ENCODE peak calls at places on chromosomes 5 and 9, in ten cellular contexts. One of them, this sample, is unnamed.

GRCh38 chr5:173802670-173803165 is 85.4 kb upstream of the CPEB4 start:
- DNase-seq in GM12865: no peak
- DNase-seq in astrocyte: no peak
- DNase-seq in kidney epithelial cell: no peak
- DNase-seq in gastrocnemius medialis: peak; percentile 81
- DNase-seq in cardiac fibroblast: peak; percentile 76
- DNase-seq in AG09309: no peak
- DNase-seq in GM23338: no peak
- DNase-seq in GM12878: no peak
- DNase-seq in brain microvascular endothelial cell: no peak
- DNase-seq in this sample: no peak

GRCh38 chr9:106052735-106053134 is 358.4 kb downstream of the TMEM38B start:
- DNase-seq in kidney epithelial cell: no peak
- DNase-seq in GM12865: no peak
- DNase-seq in AG09309: no peak
- DNase-seq in gastrocnemius medialis: no peak
- DNase-seq in brain microvascular endothelial cell: no peak
- DNase-seq in GM23338: no peak
- DNase-seq in GM12878: no peak
- DNase-seq in cardiac fibroblast: no peak
- DNase-seq in astrocyte: no peak
- DNase-seq in this sample: no peak

GRCh38 chr5:135215617-135215995 is 181.6 kb upstream of the PITX1 start:
- DNase-seq in GM23338: no peak
- DNase-seq in GM12865: no peak
- DNase-seq in cardiac fibroblast: no peak
- DNase-seq in brain microvascular endothelial cell: no peak
- DNase-seq in kidney epithelial cell: no peak
- DNase-seq in GM12878: no peak
- DNase-seq in astrocyte: no peak
- DNase-seq in AG09309: no peak
- DNase-seq in gastrocnemius medialis: no peak
- DNase-seq in this sample: no peak

GRCh38 chr9:37253377-37253937 is 133.1 kb downstream of the ZCCHC7 start:
- DNase-seq in GM23338: no peak
- DNase-seq in AG09309: no peak
- DNase-seq in GM12865: no peak
- DNase-seq in gastrocnemius medialis: no peak
- DNase-seq in astrocyte: no peak
- DNase-seq in GM12878: no peak
- DNase-seq in kidney epithelial cell: no peak
- DNase-seq in cardiac fibroblast: no peak
- DNase-seq in brain microvascular endothelial cell: no peak
- DNase-seq in this sample: no peak

GRCh38 chr9:95508968-95509850 is 7.6 kb downstream of the PTCH1 start:
- DNase-seq in AG09309: peak; percentile 58
- DNase-seq in cardiac fibroblast: peak; percentile 88
- DNase-seq in gastrocnemius medialis: peak; percentile 82
- DNase-seq in astrocyte: peak; percentile 87
- DNase-seq in GM23338: peak; percentile 98
- DNase-seq in GM12865: peak; percentile 83
- DNase-seq in brain microvascular endothelial cell: peak; percentile 89
- DNase-seq in kidney epithelial cell: peak; percentile 77
- DNase-seq in GM12878: peak; percentile 56
- DNase-seq in this sample: peak; percentile 84

GRCh38 chr5:166909040-166909439 is 1382.4 kb upstream of the WWC1 start:
- DNase-seq in GM23338: no peak
- DNase-seq in brain microvascular endothelial cell: no peak
- DNase-seq in astrocyte: peak; percentile 92
- DNase-seq in GM12865: no peak
- DNase-seq in kidney epithelial cell: peak; percentile 76
- DNase-seq in cardiac fibroblast: peak; percentile 14
- DNase-seq in AG09309: no peak
- DNase-seq in GM12878: no peak
- DNase-seq in gastrocnemius medialis: no peak
- DNase-seq in this sample: no peak

GRCh38 chr5:172090976-172091547 is 84.6 kb upstream of the FBXW11 start:
- DNase-seq in GM23338: no peak
- DNase-seq in cardiac fibroblast: no peak
- DNase-seq in brain microvascular endothelial cell: no peak
- DNase-seq in astrocyte: no peak
- DNase-seq in GM12865: no peak
- DNase-seq in AG09309: no peak
- DNase-seq in gastrocnemius medialis: no peak
- DNase-seq in kidney epithelial cell: no peak
- DNase-seq in GM12878: no peak
- DNase-seq in this sample: no peak

GRCh38 chr5:56282951-56283350 is 49.8 kb upstream of the ANKRD55 start:
- DNase-seq in gastrocnemius medialis: no peak
- DNase-seq in GM12878: no peak
- DNase-seq in AG09309: no peak
- DNase-seq in astrocyte: no peak
- DNase-seq in cardiac fibroblast: no peak
- DNase-seq in GM12865: no peak
- DNase-seq in brain microvascular endothelial cell: no peak
- DNase-seq in kidney epithelial cell: no peak
- DNase-seq in GM23338: no peak
- DNase-seq in this sample: no peak

GRCh38 chr5:54547711-54548250 is 30.2 kb downstream of the SNX18 start:
- DNase-seq in GM23338: no peak
- DNase-seq in gastrocnemius medialis: peak; percentile 81
- DNase-seq in cardiac fibroblast: peak; percentile 74
- DNase-seq in GM12878: no peak
- DNase-seq in AG09309: peak; percentile 46
- DNase-seq in astrocyte: peak; percentile 37
- DNase-seq in GM12865: no peak
- DNase-seq in kidney epithelial cell: no peak
- DNase-seq in brain microvascular endothelial cell: peak; percentile 72
- DNase-seq in this sample: no peak

GRCh38 chr5:112717506-112718082 is 20.1 kb upstream of the APC start:
- DNase-seq in gastrocnemius medialis: no peak
- DNase-seq in astrocyte: peak; percentile 32
- DNase-seq in GM23338: no peak
- DNase-seq in GM12865: no peak
- DNase-seq in brain microvascular endothelial cell: no peak
- DNase-seq in GM12878: no peak
- DNase-seq in AG09309: no peak
- DNase-seq in cardiac fibroblast: no peak
- DNase-seq in kidney epithelial cell: no peak
- DNase-seq in this sample: no peak

GRCh38 chr5:112720576-112720975 is 17.1 kb upstream of the APC start:
- DNase-seq in gastrocnemius medialis: no peak
- DNase-seq in AG09309: no peak
- DNase-seq in brain microvascular endothelial cell: no peak
- DNase-seq in GM12878: no peak
- DNase-seq in GM23338: no peak
- DNase-seq in astrocyte: no peak
- DNase-seq in cardiac fibroblast: no peak
- DNase-seq in kidney epithelial cell: no peak
- DNase-seq in GM12865: no peak
- DNase-seq in this sample: no peak

GRCh38 chr5:112718344-112718743 is 19.3 kb upstream of the APC start:
- DNase-seq in AG09309: no peak
- DNase-seq in astrocyte: no peak
- DNase-seq in GM12865: no peak
- DNase-seq in brain microvascular endothelial cell: no peak
- DNase-seq in kidney epithelial cell: no peak
- DNase-seq in GM12878: no peak
- DNase-seq in gastrocnemius medialis: no peak
- DNase-seq in cardiac fibroblast: no peak
- DNase-seq in GM23338: peak; percentile 28
- DNase-seq in this sample: no peak
- H3K4me3 ChIP-seq in AG09309: no peak overlapping the region
- H3K4me3 ChIP-seq in astrocyte: no peak overlapping the region
- H3K4me3 ChIP-seq in GM12865: no peak overlapping the region
- H3K4me3 ChIP-seq in brain microvascular endothelial cell: no peak overlapping the region
- H3K4me3 ChIP-seq in kidney epithelial cell: no peak overlapping the region
- H3K4me3 ChIP-seq in GM12878: no peak overlapping the region
- H3K4me3 ChIP-seq in gastrocnemius medialis: no peak overlapping the region
- H3K4me3 ChIP-seq in cardiac fibroblast: no peak overlapping the region
- H3K4me3 ChIP-seq in GM23338: no peak overlapping the region
- H3K4me3 ChIP-seq in this sample: no peak overlapping the region

DNA sequence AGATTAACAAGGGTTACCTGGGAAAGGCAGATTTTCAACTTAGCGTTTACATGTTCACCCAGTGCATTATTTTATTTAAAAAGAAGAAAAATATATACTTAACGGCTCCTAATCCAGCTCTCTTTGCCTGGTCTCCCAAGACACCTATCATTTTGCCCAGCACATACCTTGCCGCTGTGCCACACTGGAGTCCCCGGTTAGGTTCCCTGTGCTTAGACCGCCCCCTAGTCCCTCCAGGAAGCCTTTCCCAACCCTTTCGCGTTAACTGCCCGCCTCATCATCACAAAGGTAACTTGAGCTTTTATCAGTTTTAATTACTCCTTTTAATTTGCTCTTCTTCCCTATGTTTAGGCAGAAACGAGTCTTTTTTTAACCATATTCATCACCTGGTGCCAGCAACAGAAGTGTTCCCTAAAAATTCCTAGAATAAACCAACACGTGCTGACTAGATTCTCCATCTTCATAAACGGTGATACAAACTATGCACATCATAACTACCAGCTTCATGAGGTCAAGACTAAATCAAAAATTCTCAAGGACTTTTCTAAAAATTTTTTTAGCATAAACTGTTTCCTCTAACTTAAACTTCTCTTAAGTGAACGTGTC is 19.7 kb downstream of the DNAJA1 start:
- DNase-seq in GM12865: no peak
- DNase-seq in kidney epithelial cell: no peak
- DNase-seq in gastrocnemius medialis: no peak
- DNase-seq in brain microvascular endothelial cell: no peak
- DNase-seq in cardiac fibroblast: peak; percentile 33
- DNase-seq in astrocyte: peak; percentile 7
- DNase-seq in AG09309: no peak
- DNase-seq in GM12878: no peak
- DNase-seq in GM23338: peak; percentile 81
- DNase-seq in this sample: no peak
- TF ChIP-seq CTCF in GM12865: no peak
- TF ChIP-seq CTCF in kidney epithelial cell: peak; percentile 57
- TF ChIP-seq CTCF in gastrocnemius medialis: no peak
- TF ChIP-seq CTCF in brain microvascular endothelial cell: peak; percentile 53
- TF ChIP-seq CTCF in cardiac fibroblast: peak; percentile 1
- TF ChIP-seq CTCF in astrocyte: peak; percentile 14
- TF ChIP-seq CTCF in AG09309: no peak
- TF ChIP-seq CTCF in GM12878: no peak
- TF ChIP-seq CTCF in GM23338: peak; percentile 75
- TF ChIP-seq CTCF in this sample: peak; percentile 29

DNA sequence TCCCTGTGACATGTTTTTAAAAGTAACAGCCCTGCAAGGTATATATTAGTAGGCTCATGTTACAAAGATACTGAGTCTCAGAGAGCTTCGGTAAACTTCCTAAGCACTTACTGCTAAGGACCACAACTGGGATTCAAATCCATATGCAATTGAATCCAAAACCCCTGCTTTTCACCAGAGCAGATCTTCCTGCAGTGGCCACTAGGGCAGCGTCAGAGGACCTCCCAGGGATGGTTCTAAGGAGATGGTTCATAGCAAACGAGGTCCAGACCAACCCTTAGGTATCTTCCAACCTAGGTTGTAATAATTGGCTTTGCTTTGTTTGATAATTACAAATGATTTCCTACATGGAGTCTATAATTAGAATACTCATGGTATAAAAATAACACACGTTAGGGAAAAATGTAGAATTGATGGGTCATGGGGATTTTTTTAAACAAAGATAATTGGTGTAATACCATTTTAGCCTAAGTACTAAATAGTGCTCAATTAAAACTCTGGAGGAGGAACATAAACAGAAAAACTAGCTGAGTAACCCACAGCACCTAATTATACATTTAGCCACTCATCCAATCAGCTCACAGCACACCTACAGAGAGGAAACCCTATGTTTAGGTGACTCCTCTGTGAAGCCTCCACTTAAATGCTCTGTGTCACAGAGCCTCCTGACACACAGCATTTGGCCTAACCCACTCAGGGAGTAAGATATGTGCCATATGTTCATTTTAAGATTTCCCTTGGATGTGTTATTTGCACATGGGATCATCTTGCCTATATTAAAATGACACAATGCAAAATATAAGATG is 10.0 kb upstream of the CAST start:
- DNase-seq in brain microvascular endothelial cell: no peak
- DNase-seq in gastrocnemius medialis: no peak
- DNase-seq in AG09309: no peak
- DNase-seq in GM12878: no peak
- DNase-seq in cardiac fibroblast: peak; percentile 21
- DNase-seq in kidney epithelial cell: no peak
- DNase-seq in astrocyte: no peak
- DNase-seq in GM23338: peak; percentile 73
- DNase-seq in GM12865: no peak
- DNase-seq in this sample: no peak
- H3K4me3 ChIP-seq in brain microvascular endothelial cell: no peak overlapping the region
- H3K4me3 ChIP-seq in gastrocnemius medialis: no peak overlapping the region
- H3K4me3 ChIP-seq in AG09309: no peak overlapping the region
- H3K4me3 ChIP-seq in GM12878: no peak overlapping the region
- H3K4me3 ChIP-seq in cardiac fibroblast: no peak overlapping the region
- H3K4me3 ChIP-seq in kidney epithelial cell: no peak overlapping the region
- H3K4me3 ChIP-seq in astrocyte: no peak overlapping the region
- H3K4me3 ChIP-seq in GM23338: no peak overlapping the region
- H3K4me3 ChIP-seq in GM12865: no peak overlapping the region
- H3K4me3 ChIP-seq in this sample: no peak overlapping the region

DNA sequence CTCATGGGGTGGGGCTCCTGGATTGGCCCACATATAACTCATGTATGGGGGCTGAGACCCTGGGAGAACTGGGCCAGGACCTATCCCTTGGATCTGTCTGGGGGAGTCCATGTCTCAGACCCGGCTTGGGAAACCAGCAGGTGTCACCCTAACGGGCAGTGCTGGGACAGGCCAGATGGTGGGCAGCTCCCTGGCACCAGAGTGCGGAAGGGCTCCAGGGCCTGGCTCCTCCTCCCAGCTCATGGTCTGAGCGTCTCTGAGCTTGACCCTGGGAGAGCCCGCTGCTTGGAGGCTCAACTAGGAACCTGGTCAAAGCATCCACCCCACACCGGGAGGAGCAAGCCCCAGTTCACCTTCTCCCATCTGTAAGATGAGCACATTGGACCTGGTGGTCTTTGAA is 15.5 kb upstream of the NCS1 start:
- DNase-seq in cardiac fibroblast: no peak
- DNase-seq in GM12865: no peak
- DNase-seq in kidney epithelial cell: no peak
- DNase-seq in GM12878: no peak
- DNase-seq in astrocyte: no peak
- DNase-seq in gastrocnemius medialis: no peak
- DNase-seq in GM23338: no peak
- DNase-seq in brain microvascular endothelial cell: no peak
- DNase-seq in AG09309: no peak
- DNase-seq in this sample: no peak
- TF ChIP-seq CTCF in cardiac fibroblast: no peak
- TF ChIP-seq CTCF in GM12865: no peak
- TF ChIP-seq CTCF in kidney epithelial cell: no peak
- TF ChIP-seq CTCF in GM12878: no peak
- TF ChIP-seq CTCF in astrocyte: no peak
- TF ChIP-seq CTCF in gastrocnemius medialis: no peak
- TF ChIP-seq CTCF in GM23338: peak; percentile 56
- TF ChIP-seq CTCF in brain microvascular endothelial cell: peak; percentile 32
- TF ChIP-seq CTCF in AG09309: no peak
- TF ChIP-seq CTCF in this sample: peak; percentile 24